ENCODE peak calls at places on chromosomes 1 and 21, in four cellular contexts. Z, S, C and G are unnamed samples.

GRCh38 chr1:103461171-103462105 is 64.1 kb upstream of the RNPC3 start:
- DNase-seq in Z (peak; percentile 24), S (no peak), C (peak; percentile 21), G (no peak)

GRCh38 chr1:222815367-222815765 is 527 bp downstream of the DISP1 start:
- DNase-seq in Z (no peak), S (no peak), C (no peak), G (no peak)

GRCh38 chr1:171486048-171486519 is 754 bp downstream of the PRRC2C start:
- DNase-seq in Z (peak; percentile 83), S (no peak), C (peak; percentile 84), G (peak; percentile 42)

GRCh38 chr1:234322979-234323378 is 50.3 kb upstream of the COA6 start:
- DNase-seq in Z (peak; percentile 78), S (no peak), C (peak; percentile 39), G (no peak)

GRCh38 chr1:91699339-91699970 is 186.5 kb downstream of the TGFBR3 start:
- DNase-seq in Z (no peak), S (peak; percentile 86), C (peak; percentile 74), G (peak; percentile 90)

GRCh38 chr1:31545927-31546540 is 30.3 kb upstream of the TINAGL1 start:
- DNase-seq in Z (no peak), S (no peak), C (no peak), G (no peak)

GRCh38 chr1:220775238-220775853 is 11.4 kb upstream of the MTARC1 start:
- DNase-seq in Z (peak; percentile 51), S (peak; percentile 38), C (peak; percentile 33), G (no peak)

GRCh38 chr1:30823969-30824735 is 66.6 kb upstream of the LAPTM5 start:
- DNase-seq in Z (peak; percentile 88), S (peak; percentile 97), C (peak; percentile 99), G (peak; percentile 97)

GRCh38 chr1:223642155-223642689 is 23.3 kb downstream of the CAPN8 start:
- DNase-seq in Z (no peak), S (no peak), C (no peak), G (no peak)

GRCh38 chr1:61181016-61181560 is 98.7 kb downstream of the NFIA start:
- DNase-seq in Z (no peak), S (no peak), C (no peak), G (no peak)

GRCh38 chr21:44972821-44973220 is 33.0 kb downstream of the SLX9 start:
- DNase-seq in Z (peak; percentile 48), S (no peak), C (peak; percentile 23), G (no peak)

GRCh38 chr1:243890576-243890975 is 40.5 kb upstream of the AKT3 start:
- DNase-seq in Z (no peak), S (no peak), C (peak; percentile 51), G (peak; percentile 80)

GRCh38 chr1:21149862-21150432 is 26.8 kb downstream of the EIF4G3 start:
- DNase-seq in Z (no peak), S (no peak), C (peak; percentile 87), G (peak; percentile 89)

GRCh38 chr1:225409051-225409450 is 18.8 kb downstream of the LBR start:
- DNase-seq in Z (no peak), S (no peak), C (no peak), G (no peak)

GRCh38 chr21:30434033-30434631 is 4.1 kb downstream of the KRTAP13-4 start:
- DNase-seq in Z (peak; percentile 51), S (no peak), C (no peak), G (no peak)

GRCh38 chr1:5610432-5610831 is 381.8 kb downstream of the NPHP4 start:
- DNase-seq in Z (no peak), S (no peak), C (no peak), G (no peak)

GRCh38 chr1:12593621-12594066 is 24.4 kb downstream of the DHRS3 start:
- DNase-seq in Z (peak; percentile 43), S (peak; percentile 74), C (peak; percentile 92), G (no peak)

GRCh38 chr1:174875306-174875705 is 124.4 kb upstream of the CACYBP start:
- DNase-seq in Z (no peak), S (no peak), C (no peak), G (no peak)

GRCh38 chr1:32869844-32870614 is 683 bp downstream of the FNDC5 start:
- DNase-seq in Z (no peak), S (no peak), C (no peak), G (no peak)

GRCh38 chr1:117363591-117364048 is 3.6 kb upstream of the MAN1A2 start:
- DNase-seq in Z (peak; percentile 13), S (no peak), C (no peak), G (no peak)

DNA sequence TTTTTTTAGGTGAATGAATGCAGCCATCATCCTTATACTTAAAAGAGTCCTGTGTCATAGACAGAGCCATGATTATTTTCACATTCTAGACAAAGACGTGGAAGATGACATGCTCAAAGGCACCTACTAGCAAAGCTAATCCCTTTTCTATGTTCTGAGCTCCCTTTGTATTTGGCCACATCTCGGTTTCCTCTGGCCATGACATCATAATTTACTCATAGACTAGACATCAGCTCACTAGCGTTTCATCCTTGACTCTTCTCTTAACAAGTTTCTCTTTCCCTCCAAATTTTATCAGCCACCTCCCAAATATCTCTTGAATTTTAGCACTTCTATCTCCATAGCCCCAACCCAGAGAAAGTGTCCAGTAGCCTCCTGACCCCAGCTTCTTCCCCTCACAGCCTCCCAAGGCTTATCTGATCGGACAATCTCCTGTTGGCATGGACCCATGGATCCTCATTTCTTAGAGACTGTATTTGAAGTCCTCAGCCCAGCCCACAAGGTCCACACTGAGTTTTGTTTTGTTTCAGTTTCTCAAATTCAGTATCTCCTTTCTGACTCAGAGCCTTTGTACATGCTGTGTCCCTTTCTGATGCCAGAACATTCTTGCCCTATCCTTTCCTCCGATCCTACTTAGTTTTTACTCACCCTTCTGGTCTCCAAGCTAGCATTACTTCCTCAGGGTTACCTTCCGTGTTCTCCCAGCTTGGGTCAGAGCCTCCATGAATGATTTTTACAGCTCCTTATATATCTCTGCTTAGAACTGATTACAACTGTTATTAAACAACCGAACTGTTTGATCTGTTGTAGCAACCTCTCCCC is 33.0 kb upstream of the EPS8L3 start:
- DNase-seq in Z (no peak), S (no peak), C (peak; percentile 42), G (no peak)
- H3K4me3 ChIP-seq in Z (no peak overlapping the region), S (no peak overlapping the region), C (no peak overlapping the region), G (no peak overlapping the region)

GRCh38 chr1:240854367-240854766 is 242.4 kb upstream of the GREM2 start:
- DNase-seq in Z (no peak), S (no peak), C (no peak), G (peak; percentile 63)
- TF ChIP-seq CTCF in Z (no peak), S (no peak), C (no peak), G (peak; percentile 43)

GRCh38 chr1:112508242-112509004 is at the start of gene WNT2B:
- DNase-seq in Z (peak; percentile 49), S (peak; percentile 53), C (no peak), G (no peak)

GRCh38 chr1:112509005-112509659 is 367 bp downstream of the WNT2B start:
- DNase-seq in Z (peak; percentile 7), S (peak; percentile 65), C (no peak), G (no peak)

GRCh38 chr1:112510340-112510739 is 1.6 kb downstream of the WNT2B start:
- DNase-seq in Z (no peak), S (no peak), C (no peak), G (no peak)

GRCh38 chr1:112507896-112508241 is 896 bp upstream of the WNT2B start:
- DNase-seq in Z (no peak), S (peak; percentile 58), C (no peak), G (no peak)

GRCh38 chr1:112509660-112510178 is 954 bp downstream of the WNT2B start:
- DNase-seq in Z (no peak), S (no peak), C (no peak), G (no peak)
- H3K4me3 ChIP-seq in Z (no peak overlapping the region), S (peak overlapping the region; percentile 51), C (peak overlapping the region; percentile 66), G (no peak overlapping the region)

DNA sequence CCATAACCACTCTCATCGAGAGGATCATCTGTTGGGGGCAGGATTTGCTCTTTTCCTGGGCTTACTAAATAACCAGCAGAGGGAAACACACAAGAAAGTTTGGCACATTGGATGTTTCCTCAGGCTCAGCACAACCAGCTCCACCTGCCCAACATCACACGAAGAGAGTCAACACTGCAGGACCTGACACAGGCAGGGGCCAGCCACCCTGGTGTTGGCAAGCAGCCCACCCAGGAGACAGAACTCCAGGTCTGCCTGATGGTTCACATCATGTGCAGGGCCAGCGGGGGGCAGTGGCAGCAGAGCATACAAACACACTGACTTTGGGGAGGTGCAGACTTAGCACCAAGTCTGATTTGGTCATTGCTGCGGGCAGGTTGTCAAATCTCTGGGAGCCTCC is 182.3 kb upstream of the GALNT2 start:
- DNase-seq in Z (no peak), S (no peak), C (no peak), G (no peak)
- TF ChIP-seq CTCF in Z (no peak), S (no peak), C (no peak), G (no peak)

DNA sequence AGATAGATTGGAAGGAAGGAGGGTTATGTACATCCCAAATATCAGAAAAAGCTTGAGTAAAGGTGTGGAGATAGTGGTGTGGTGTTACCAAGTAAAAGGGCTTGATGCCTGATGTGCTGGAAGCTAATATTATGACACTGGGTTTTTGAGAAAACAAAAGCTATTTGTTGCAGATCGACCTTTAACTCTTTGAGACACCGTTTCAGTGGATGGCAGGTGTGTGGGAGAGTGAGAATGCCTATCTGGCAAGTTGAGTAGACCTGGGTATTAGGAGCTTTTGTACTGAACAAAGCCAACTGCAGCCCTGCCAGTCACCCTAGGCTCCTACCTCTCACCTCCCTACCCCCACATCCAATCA is 1.4 kb downstream of the MMACHC start:
- DNase-seq in Z (no peak), S (no peak), C (no peak), G (no peak)
- H3K4me3 ChIP-seq in Z (peak overlapping the region; percentile 95), S (no peak overlapping the region), C (no peak overlapping the region), G (no peak overlapping the region)

GRCh38 chr1:37506740-37507139 is 7.8 kb downstream of the MEAF6 start:
- DNase-seq in Z (no peak), S (no peak), C (no peak), G (no peak)
- TF ChIP-seq CTCF in Z (no peak), S (no peak), C (no peak), G (no peak)